ENCODE peak calls at places on chromosomes 16 and 17, in six cellular contexts. K, L, F, Y, P and M are unnamed samples.

GRCh38 chr17:41734139-41734948 is at the start of gene HAP1:
- DNase-seq in K (no peak), L (no peak), F (peak; percentile 21), Y (no peak), P (peak; percentile 81), M (no peak)

GRCh38 chr17:40325156-40326013 is 16.4 kb downstream of the RARA start:
- DNase-seq in K (no peak), L (no peak), F (no peak), Y (no peak), P (no peak), M (no peak)

GRCh38 chr16:14511798-14512131 is 118.3 kb downstream of the PARN start:
- DNase-seq in K (no peak), L (no peak), F (no peak), Y (peak; percentile 39), P (no peak), M (no peak)

GRCh38 chr16:12081048-12081404 is 104.5 kb downstream of the SNX29 start:
- DNase-seq in K (no peak), L (no peak), F (no peak), Y (no peak), P (no peak), M (no peak)

GRCh38 chr17:39740357-39741111 is 2.8 kb downstream of the GRB7 start:
- DNase-seq in K (no peak), L (no peak), F (peak; percentile 74), Y (peak; percentile 94), P (no peak), M (no peak)

GRCh38 chr16:87086156-87086555 is 231.0 kb downstream of the C16orf95 start:
- DNase-seq in K (no peak), L (peak; percentile 85), F (no peak), Y (no peak), P (no peak), M (no peak)

GRCh38 chr17:27294689-27295630 is 1.0 kb downstream of the WSB1 start:
- DNase-seq in K (peak; percentile 59), L (peak; percentile 85), F (peak; percentile 94), Y (peak; percentile 79), P (peak; percentile 86), M (peak; percentile 75)

GRCh38 chr17:7026471-7027115 is 3.7 kb downstream of the BCL6B start:
- DNase-seq in K (no peak), L (no peak), F (no peak), Y (no peak), P (no peak), M (no peak)

GRCh38 chr16:71732587-71732986 is 8.1 kb upstream of the PHLPP2 start:
- DNase-seq in K (no peak), L (no peak), F (no peak), Y (no peak), P (no peak), M (no peak)
- H3K4me3 ChIP-seq in K (no peak overlapping the region), L (no peak overlapping the region), F (no peak overlapping the region), Y (no peak overlapping the region), P (no peak overlapping the region), M (no peak overlapping the region)

DNA sequence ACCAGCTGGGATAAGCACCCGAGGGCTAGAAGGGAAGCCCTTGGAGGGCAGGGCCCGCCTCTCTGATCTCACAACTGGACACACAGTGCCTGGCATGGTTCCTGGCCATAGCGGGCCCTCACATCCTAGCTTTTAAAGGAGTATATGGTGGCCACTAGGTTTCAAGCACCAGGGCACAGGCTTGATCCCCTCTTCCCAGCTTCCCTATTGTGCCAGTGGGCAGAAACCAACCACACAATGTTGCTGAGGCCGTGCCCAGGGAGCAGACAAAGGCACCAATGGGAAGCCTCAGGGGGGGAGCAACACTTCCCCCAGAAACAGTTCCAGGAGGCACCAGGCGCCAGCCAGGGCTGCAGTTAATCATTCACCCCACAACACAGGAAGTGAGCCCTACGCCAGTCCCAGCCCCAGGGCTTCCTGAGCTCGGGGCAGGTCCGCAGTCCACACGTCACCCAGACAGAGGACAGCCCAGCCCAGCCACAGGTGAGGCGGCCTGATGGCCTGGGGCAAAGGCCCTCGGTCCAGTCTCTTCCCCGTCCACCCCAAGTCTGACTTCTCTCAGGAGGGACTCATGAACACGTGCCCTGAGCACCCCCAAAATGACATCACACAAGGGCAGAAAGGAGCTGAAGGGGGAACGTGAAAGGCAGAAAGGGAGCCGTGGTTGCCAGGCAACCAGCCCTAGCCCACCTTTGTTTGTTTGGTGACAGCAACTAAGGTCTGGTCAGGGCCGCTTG is 12.8 kb downstream of the SMIM5 start:
- DNase-seq in K (no peak), L (no peak), F (peak; percentile 18), Y (peak; percentile 80), P (no peak), M (peak; percentile 10)
- H3K4me3 ChIP-seq in K (no peak overlapping the region), L (no peak overlapping the region), F (no peak overlapping the region), Y (no peak overlapping the region), P (no peak overlapping the region), M (no peak overlapping the region)

GRCh38 chr17:82722341-82723013 is 6.0 kb downstream of the FN3KRP start:
- DNase-seq in K (no peak), L (no peak), F (no peak), Y (no peak), P (no peak), M (no peak)
- H3K4me3 ChIP-seq in K (no peak overlapping the region), L (no peak overlapping the region), F (no peak overlapping the region), Y (no peak overlapping the region), P (no peak overlapping the region), M (no peak overlapping the region)

DNA sequence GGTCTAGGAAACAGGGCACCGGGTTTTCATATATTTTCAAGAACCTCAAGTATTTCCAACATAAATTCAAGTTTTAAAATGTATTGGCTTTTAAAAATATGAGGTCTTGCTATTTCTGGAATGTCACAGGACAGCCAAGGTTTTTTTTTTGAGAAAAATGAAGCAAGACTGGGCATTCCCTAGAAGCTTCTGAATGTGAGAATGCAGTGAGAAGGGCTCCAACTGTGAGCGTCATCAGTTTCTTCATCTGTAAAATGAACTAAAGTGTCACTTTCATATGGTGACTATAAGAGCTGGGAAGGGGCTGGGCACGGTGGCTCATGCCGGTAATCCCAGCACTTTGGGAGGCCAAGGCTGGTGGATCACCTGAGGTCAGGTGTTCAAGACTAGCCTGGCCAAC is 455.8 kb upstream of the MAF start:
- DNase-seq in K (no peak), L (peak; percentile 19), F (peak; percentile 5), Y (no peak), P (no peak), M (no peak)
- H3K4me3 ChIP-seq in K (no peak overlapping the region), L (no peak overlapping the region), F (no peak overlapping the region), Y (no peak overlapping the region), P (no peak overlapping the region), M (no peak overlapping the region)

DNA sequence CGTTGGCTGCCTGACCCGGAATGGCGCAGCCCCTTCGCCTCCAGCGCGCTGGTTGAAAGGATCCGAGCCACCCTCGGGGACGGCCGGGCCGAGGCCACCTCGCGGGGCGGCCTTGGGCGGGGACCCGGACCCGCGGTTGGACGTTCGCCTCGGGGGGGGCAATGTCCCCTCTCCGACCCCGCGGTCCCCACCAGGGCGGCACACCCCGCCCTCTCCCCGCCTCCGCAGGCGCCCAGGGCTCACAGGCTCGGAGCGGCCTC is 1.0 kb upstream of the SOX8 start:
- DNase-seq in K (no peak), L (no peak), F (no peak), Y (no peak), P (no peak), M (no peak)
- H3K4me3 ChIP-seq in K (peak overlapping the region; percentile 47), L (no peak overlapping the region), F (no peak overlapping the region), Y (no peak overlapping the region), P (peak overlapping the region; percentile 66), M (no peak overlapping the region)

GRCh38 chr16:66926171-66926570 is 836 bp upstream of the RRAD start:
- DNase-seq in K (no peak), L (no peak), F (no peak), Y (no peak), P (peak; percentile 50), M (no peak)
- H3K4me3 ChIP-seq in K (no peak overlapping the region), L (no peak overlapping the region), F (no peak overlapping the region), Y (no peak overlapping the region), P (no peak overlapping the region), M (no peak overlapping the region)